ENCODE peak calls at places on chromosome 6, in six cellular contexts. O is psoas muscle, T is breast epithelium, A is ascending aorta, J is GM13977, S is brain microvascular endothelial cell. C is an unnamed sample.

GRCh38 chr6:39053854-39054576 is 5.4 kb downstream of the GLP1R start:
- DNase-seq in S (no peak), T (no peak), A (no peak), J (no peak), O (no peak), C (no peak)

GRCh38 chr6:41767112-41767946 is 12.4 kb downstream of the FRS3 start:
- DNase-seq in J (no peak), A (no peak), S (peak; percentile 59), T (peak; percentile 66), O (no peak), C (no peak)

GRCh38 chr6:156146891-156147290 is 630.3 kb upstream of the ARID1B start:
- DNase-seq in O (no peak), J (no peak), S (no peak), A (no peak), T (no peak), C (no peak)

GRCh38 chr6:37979392-37980221 is 160.1 kb downstream of the ZFAND3 start:
- DNase-seq in S (no peak), J (no peak), O (no peak), T (no peak), A (no peak), C (no peak)

GRCh38 chr6:125598422-125598821 is 151.0 kb upstream of the HEY2 start:
- DNase-seq in J (no peak), T (peak; percentile 50), A (peak; percentile 60), O (peak; percentile 79), S (peak; percentile 72), C (no peak)

GRCh38 chr6:16681260-16681873 is 79.9 kb downstream of the ATXN1 start:
- DNase-seq in O (peak; percentile 51), S (peak; percentile 78), T (no peak), J (no peak), A (no peak), C (no peak)

GRCh38 chr6:117496383-117496990 is 14.0 kb downstream of the DCBLD1 start:
- DNase-seq in J (no peak), T (no peak), O (no peak), S (peak; percentile 72), A (no peak), C (no peak)

GRCh38 chr6:35218021-35218420 is 4.3 kb downstream of the SCUBE3 start:
- DNase-seq in A (no peak), O (no peak), J (no peak), T (no peak), S (no peak), C (no peak)

GRCh38 chr6:84432616-84433015 is 205.2 kb upstream of the CEP162 start:
- DNase-seq in T (no peak), S (no peak), A (no peak), J (no peak), O (no peak), C (peak; percentile 35)

GRCh38 chr6:41039060-41039998 is at the start of gene UNC5CL:
- DNase-seq in J (peak; percentile 80), A (no peak), O (no peak), T (no peak), S (peak; percentile 20), C (peak; percentile 85)

GRCh38 chr6:27492776-27493175 is 19.9 kb upstream of the ZNF184 start:
- DNase-seq in T (no peak), A (no peak), J (no peak), S (no peak), O (no peak), C (no peak)

GRCh38 chr6:153003294-153003645 is 761 bp upstream of the MTRF1L start:
- DNase-seq in O (no peak), J (peak; percentile 9), T (no peak), S (no peak), A (no peak), C (no peak)

GRCh38 chr6:97189767-97190166 is 93.2 kb downstream of the MMS22L start:
- DNase-seq in T (no peak), J (no peak), S (peak; percentile 9), O (no peak), A (no peak), C (no peak)

GRCh38 chr6:71411882-71412281 is 123.3 kb downstream of the OGFRL1 start:
- DNase-seq in J (no peak), O (no peak), T (no peak), S (no peak), A (no peak), C (no peak)

GRCh38 chr6:15274696-15275387 is 29.0 kb downstream of the JARID2 start:
- DNase-seq in J (no peak), T (no peak), O (no peak), A (no peak), S (no peak), C (no peak)

GRCh38 chr6:16409531-16410441 is 171.4 kb downstream of the GMPR start:
- DNase-seq in S (peak; percentile 50), J (peak; percentile 28), A (no peak), T (peak; percentile 27), O (peak; percentile 47), C (peak; percentile 70)

GRCh38 chr6:102764317-102764716 is 1370.8 kb downstream of the GRIK2 start:
- DNase-seq in S (no peak), J (no peak), T (no peak), O (no peak), A (no peak), C (no peak)

GRCh38 chr6:84882768-84883766 is 118.7 kb upstream of the TBX18 start:
- DNase-seq in S (peak; percentile 58), J (no peak), O (no peak), A (no peak), T (no peak), C (no peak)

GRCh38 chr6:39430968-39431523 is 108.5 kb upstream of the KCNK16 start:
- DNase-seq in J (no peak), T (peak; percentile 70), O (peak; percentile 70), S (no peak), A (no peak), C (peak; percentile 98)

GRCh38 chr6:152625213-152625612 is 11.9 kb downstream of the SYNE1 start:
- DNase-seq in J (no peak), A (no peak), O (no peak), S (no peak), T (no peak), C (no peak)

GRCh38 chr6:52712136-52712535 is 41.2 kb downstream of the TMEM14A start:
- DNase-seq in S (no peak), T (no peak), O (no peak), J (no peak), A (no peak), C (no peak)

GRCh38 chr6:96468281-96468680 is 53.3 kb upstream of the UFL1 start:
- DNase-seq in O (no peak), A (no peak), T (no peak), S (no peak), J (no peak), C (no peak)

DNA sequence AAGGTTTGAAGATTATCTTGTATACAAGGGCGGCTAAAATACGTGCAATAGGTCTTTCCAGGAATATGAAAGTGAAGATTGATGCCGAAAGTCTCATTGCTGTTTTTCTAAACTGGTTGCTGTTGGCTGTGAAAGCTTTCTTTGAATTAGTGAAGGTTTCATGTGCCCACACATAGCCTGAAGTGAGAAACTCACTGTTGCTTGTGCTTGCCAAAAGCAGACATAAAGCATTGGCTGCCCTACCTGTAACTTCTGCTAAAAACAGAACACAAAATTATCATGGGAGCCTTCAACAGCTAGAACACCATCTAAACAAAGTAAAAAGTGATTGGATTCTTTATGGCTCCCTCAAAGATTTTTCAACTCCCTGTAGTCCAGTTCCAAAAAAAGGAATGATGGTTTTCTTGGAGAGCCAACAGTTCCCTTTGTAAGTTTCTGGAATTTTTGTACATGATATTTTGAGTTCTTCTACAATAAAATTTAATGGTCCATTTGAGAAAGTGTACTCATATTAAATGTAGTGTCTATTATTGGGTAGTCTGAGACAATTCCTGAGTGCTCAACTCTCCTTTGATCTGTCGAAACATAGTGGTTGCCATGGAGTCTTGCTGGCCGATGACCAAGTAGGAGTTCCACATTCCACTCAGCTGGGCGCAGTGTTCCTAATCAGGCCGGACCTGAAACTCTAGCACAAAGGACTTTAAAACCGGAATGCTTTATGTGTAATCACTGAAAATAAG is 68.5 kb downstream of the PLEKHG1 start:
- DNase-seq in J (no peak), O (peak; percentile 89), T (peak; percentile 95), S (peak; percentile 86), A (peak; percentile 61), C (no peak)
- TF ChIP-seq CTCF in J (no peak), O (no peak), T (peak; percentile 42), S (peak; percentile 49), A (no peak), C (no peak)

GRCh38 chr6:43011207-43011606 is 2.5 kb downstream of the MEA1 start:
- DNase-seq in T (no peak), A (no peak), S (no peak), O (no peak), J (no peak), C (peak; percentile 45)

GRCh38 chr6:43006251-43006650 is 7.5 kb downstream of the MEA1 start:
- DNase-seq in S (no peak), J (no peak), T (no peak), O (no peak), A (no peak), C (no peak)

GRCh38 chr6:43007126-43007525 is 6.6 kb downstream of the MEA1 start:
- DNase-seq in A (no peak), O (no peak), T (no peak), S (no peak), J (no peak), C (no peak)

GRCh38 chr6:43012364-43012763 is 1.4 kb downstream of the MEA1 start:
- DNase-seq in J (no peak), S (no peak), A (no peak), O (no peak), T (no peak), C (no peak)

GRCh38 chr6:43009124-43009523 is 4.6 kb downstream of the MEA1 start:
- DNase-seq in J (peak; percentile 43), T (no peak), S (peak; percentile 34), O (peak; percentile 31), A (no peak), C (peak; percentile 81)
- TF ChIP-seq CTCF in J (peak; percentile 53), T (peak; percentile 28), S (peak; percentile 72), O (peak; percentile 47), A (no peak), C (peak; percentile 91)

DNA sequence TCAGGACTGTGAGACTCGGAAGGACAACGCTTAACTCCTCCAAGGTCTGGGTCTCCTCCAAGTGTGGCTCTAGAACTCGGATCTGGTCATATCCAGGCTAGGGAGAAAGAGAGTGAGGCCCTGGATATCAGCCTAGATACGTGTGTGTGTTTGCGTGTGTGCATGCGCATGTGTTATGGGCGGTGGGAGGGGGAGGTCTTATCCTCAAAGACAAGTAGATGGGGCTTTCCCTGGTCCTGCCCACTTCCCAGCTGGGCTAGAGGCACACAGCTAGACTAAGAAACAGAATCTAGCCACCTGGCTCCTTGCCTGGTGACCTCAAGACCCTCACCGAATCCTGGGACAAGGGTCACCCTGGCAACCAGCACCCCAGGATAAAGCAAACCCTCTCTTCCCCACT is 13.2 kb downstream of the CPNE5 start:
- DNase-seq in A (no peak), O (no peak), J (no peak), S (no peak), T (no peak), C (no peak)
- TF ChIP-seq CTCF in A (no peak), O (no peak), J (no peak), S (no peak), T (no peak), C (no peak)

DNA sequence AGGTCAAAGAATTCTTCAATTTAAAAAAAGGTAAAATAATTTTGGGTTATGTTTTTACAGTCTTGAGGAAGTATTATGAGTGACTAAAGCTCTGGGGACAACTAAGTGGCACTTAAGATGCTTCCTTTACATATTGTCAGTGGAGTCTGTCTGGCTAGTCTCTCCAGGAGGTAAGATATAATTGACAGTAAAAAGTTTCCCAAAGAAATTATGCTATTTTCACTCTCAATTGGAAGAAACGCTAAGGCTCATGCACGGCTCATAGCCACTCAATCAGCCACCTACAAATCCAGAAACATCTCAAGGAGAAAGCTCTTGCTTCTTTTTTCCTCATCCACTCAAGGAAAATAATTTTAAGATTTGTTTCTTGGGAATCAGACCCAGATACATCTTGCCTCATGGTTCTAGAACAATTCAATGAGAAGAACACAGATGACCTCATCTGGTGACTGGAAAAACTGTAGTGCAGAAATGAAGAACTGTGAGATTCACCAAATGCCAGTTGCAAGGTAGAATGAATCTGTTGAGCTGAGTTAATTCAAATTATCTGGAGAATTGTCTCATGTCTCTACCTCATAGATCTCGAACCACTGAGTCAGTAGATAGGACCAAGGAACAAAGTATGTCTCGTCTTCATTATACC is 252.9 kb downstream of the TPBG start:
- DNase-seq in A (no peak), O (no peak), J (no peak), S (no peak), T (no peak), C (no peak)
- TF ChIP-seq CTCF in A (no peak), O (no peak), J (no peak), S (no peak), T (no peak), C (no peak)